ENCODE peak calls at places on chromosome 18, in seven cellular contexts. L is AG20443; C is stimulated activated CD4-positive, alpha-beta T cell treated with anti-CD3 and anti-CD28 coated beads, Interleukin-12 subunit alpha, Interleukin-12 subunit beta, amount 100 ng/mL, for 4 hours; W is bronchial epithelial cell; O is SW480; E is left cardiac atrium; Q is activated CD4-positive, CD25-positive, alpha-beta regulatory T cell treated with anti-CD3 and anti-CD28 coated beads, Interleukin-2, amount 50 U/mL, for 72 hours. R is an unnamed sample.

GRCh38 chr18:24979223-24979622 is 372.7 kb downstream of the ZNF521 start:
- DNase-seq in Q (no peak), E (no peak), O (no peak), C (no peak), W (no peak), L (no peak), R (no peak)

GRCh38 chr18:7452331-7452730 is 114.8 kb upstream of the PTPRM start:
- DNase-seq in Q (no peak), C (no peak), O (peak; percentile 47), E (peak; percentile 23), L (peak; percentile 79), W (peak; percentile 29), R (no peak)

GRCh38 chr18:13175754-13176210 is 42.8 kb upstream of the LDLRAD4 start:
- DNase-seq in W (peak; percentile 7), L (no peak), Q (no peak), O (peak; percentile 75), C (no peak), E (no peak), R (no peak)

GRCh38 chr18:75201936-75202335 is 7.0 kb downstream of the PTGR3 start:
- DNase-seq in E (no peak), O (no peak), L (no peak), Q (no peak), W (no peak), C (no peak), R (no peak)

GRCh38 chr18:48547456-48548403 is 8.9 kb downstream of the CTIF start:
- DNase-seq in E (no peak), O (peak; percentile 63), W (peak; percentile 92), Q (no peak), L (peak; percentile 93), C (no peak), R (no peak)

GRCh38 chr18:72859088-72859487 is 8.7 kb downstream of the NETO1 start:
- DNase-seq in Q (no peak), L (no peak), C (no peak), E (no peak), O (no peak), W (no peak), R (no peak)

GRCh38 chr18:62767321-62767720 is 52.0 kb downstream of the PHLPP1 start:
- DNase-seq in L (peak; percentile 22), O (no peak), Q (no peak), C (no peak), E (no peak), W (peak; percentile 74), R (no peak)

GRCh38 chr18:54296017-54296416 is 26.7 kb downstream of the POLI start:
- DNase-seq in O (no peak), E (no peak), Q (no peak), L (no peak), W (peak; percentile 2), C (no peak), R (no peak)

GRCh38 chr18:6401687-6402086 is 13.0 kb downstream of the L3MBTL4 start:
- DNase-seq in Q (no peak), W (no peak), O (peak; percentile 30), E (no peak), L (no peak), C (no peak), R (no peak)

GRCh38 chr18:41486581-41486980 is 468.5 kb upstream of the PIK3C3 start:
- DNase-seq in C (no peak), O (no peak), E (no peak), Q (no peak), L (no peak), W (no peak), R (no peak)

GRCh38 chr18:63708650-63709049 is 5.9 kb downstream of the SERPINB11 start:
- DNase-seq in E (no peak), Q (no peak), C (no peak), O (no peak), W (peak; percentile 67), L (peak; percentile 50), R (no peak)

GRCh38 chr18:74289946-74290478 is 1.8 kb downstream of the CYB5A start:
- DNase-seq in O (no peak), L (no peak), E (no peak), Q (no peak), W (no peak), C (no peak), R (no peak)

GRCh38 chr18:11488175-11488574 is 121.2 kb upstream of the SLC35G4 start:
- DNase-seq in L (peak; percentile 25), W (peak; percentile 59), Q (no peak), C (no peak), E (no peak), O (no peak), R (no peak)

GRCh38 chr18:9215221-9215933 is 78.8 kb downstream of the ANKRD12 start:
- DNase-seq in Q (no peak), E (no peak), O (no peak), C (no peak), W (no peak), L (no peak), R (no peak)

GRCh38 chr18:59623456-59624383 is 73.5 kb downstream of the CCBE1 start:
- DNase-seq in E (no peak), C (no peak), W (no peak), O (no peak), Q (no peak), L (peak; percentile 73), R (no peak)

GRCh38 chr18:74082476-74083070 is 65.1 kb downstream of the FBXO15 start:
- DNase-seq in E (peak; percentile 35), L (peak; percentile 74), O (peak; percentile 56), W (peak; percentile 43), C (peak; percentile 57), Q (peak; percentile 67), R (peak; percentile 69)

GRCh38 chr18:11149441-11150270 is at the start of gene PIEZO2:
- DNase-seq in W (no peak), C (no peak), E (peak; percentile 67), Q (no peak), O (no peak), L (peak; percentile 94), R (peak; percentile 22)

GRCh38 chr18:48572402-48573126 is 33.7 kb downstream of the CTIF start:
- DNase-seq in L (no peak), C (no peak), Q (no peak), E (no peak), W (peak; percentile 48), O (no peak), R (no peak)

GRCh38 chr18:13915973-13916372 is 637 bp upstream of the MC2R start:
- DNase-seq in L (no peak), E (peak; percentile 64), C (no peak), Q (no peak), O (no peak), W (peak; percentile 13), R (peak; percentile 90)

GRCh38 chr18:57705011-57705410 is 83.4 kb upstream of the NARS1 start:
- DNase-seq in O (no peak), W (no peak), Q (no peak), C (no peak), L (no peak), E (no peak), R (no peak)

GRCh38 chr18:59005266-59005665 is 134.4 kb upstream of the SEC11C start:
- DNase-seq in C (no peak), Q (no peak), E (peak; percentile 65), W (no peak), O (no peak), L (peak; percentile 67), R (peak; percentile 30)

GRCh38 chr18:12470382-12471090 is 62.8 kb downstream of the PRELID3A start:
- DNase-seq in Q (no peak), O (no peak), L (no peak), W (peak; percentile 76), E (no peak), C (no peak), R (peak; percentile 61)

GRCh38 chr18:78246041-78246440 is 733.6 kb upstream of the SALL3 start:
- DNase-seq in W (no peak), C (no peak), Q (no peak), E (no peak), L (no peak), O (no peak), R (no peak)

GRCh38 chr18:44392933-44393332 is 287.8 kb upstream of the SETBP1 start:
- DNase-seq in E (no peak), Q (no peak), W (no peak), C (no peak), L (no peak), O (no peak), R (no peak)

GRCh38 chr18:63161728-63162195 is 157.8 kb downstream of the BCL2 start:
- DNase-seq in W (peak; percentile 96), Q (peak; percentile 71), E (peak; percentile 77), O (peak; percentile 76), L (peak; percentile 88), C (peak; percentile 66), R (peak; percentile 58)

GRCh38 chr18:60277855-60278480 is 94.6 kb downstream of the MC4R start:
- DNase-seq in E (no peak), W (peak; percentile 40), C (no peak), O (no peak), L (no peak), Q (no peak), R (no peak)

GRCh38 chr18:44601447-44601846 is 79.2 kb upstream of the SETBP1 start:
- DNase-seq in C (no peak), Q (no peak), O (no peak), L (peak; percentile 25), E (no peak), W (peak; percentile 68), R (no peak)

GRCh38 chr18:33802955-33803354 is 224.9 kb downstream of the ASXL3 start:
- DNase-seq in C (no peak), Q (no peak), E (no peak), L (no peak), W (peak; percentile 61), O (peak; percentile 68), R (no peak)

GRCh38 chr18:55878224-55878623 is 290.2 kb upstream of the TCF4 start:
- DNase-seq in W (no peak), O (no peak), Q (no peak), C (no peak), L (no peak), E (no peak), R (no peak)

GRCh38 chr18:2826581-2826980 is 20.2 kb upstream of the EMILIN2 start:
- DNase-seq in E (peak; percentile 32), W (no peak), O (no peak), L (peak; percentile 77), Q (no peak), C (no peak), R (peak; percentile 74)

GRCh38 chr18:8948011-8948410 is 154.5 kb upstream of the NDUFV2 start:
- DNase-seq in C (no peak), E (no peak), Q (no peak), L (no peak), O (no peak), W (no peak), R (no peak)

GRCh38 chr18:63508634-63509033 is 31.9 kb downstream of the SERPINB5 start:
- DNase-seq in L (no peak), O (no peak), Q (no peak), C (no peak), E (no peak), W (no peak), R (no peak)

GRCh38 chr18:76490701-76491171 is 4.3 kb downstream of the ZNF516 start:
- DNase-seq in C (no peak), Q (no peak), L (peak; percentile 46), W (peak; percentile 41), E (no peak), O (peak; percentile 35), R (peak; percentile 48)